ENCODE peak calls at places on chromosomes 6 and 20, in six cellular contexts. U is cardiac muscle cell; W is CD4-positive, CD25-positive, alpha-beta regulatory T cell; P is neural progenitor cell; M is CD8-positive, alpha-beta T cell; A is thoracic aorta. R is an unnamed sample. For H3K9me3, the result is how much of the 10 kb centered on the place peaks cover.

GRCh38 chr6:117483645-117484016 is 1.2 kb downstream of the DCBLD1 start:
- DNase-seq in A (no peak), P (no peak), W (no peak), M (no peak), U (peak), R (no peak)

GRCh38 chr6:41647061-41647511 is 8.8 kb downstream of the MDFI start:
- DNase-seq in W (no peak), U (no peak), A (no peak), M (no peak), P (no peak), R (no peak)

GRCh38 chr20:54220722-54221121 is 12.8 kb downstream of the PFDN4 start:
- DNase-seq in A (no peak), M (no peak), U (no peak), W (no peak), P (no peak), R (no peak)

GRCh38 chr20:34980543-34981213 is 25.0 kb downstream of the MYH7B start:
- DNase-seq in W (no peak), M (no peak), U (no peak), P (peak), A (no peak), R (no peak)

GRCh38 chr20:60921021-60921622 is 330.9 kb upstream of the CDH4 start:
- DNase-seq in P (peak), A (no peak), M (no peak), U (peak), W (no peak), R (no peak)

GRCh38 chr6:165487347-165487746 is 175.7 kb downstream of the PDE10A start:
- DNase-seq in W (no peak), M (no peak), A (no peak), U (no peak), P (no peak), R (no peak)

GRCh38 chr6:142692942-142693341 is 252.0 kb downstream of the HIVEP2 start:
- DNase-seq in M (peak), P (peak), A (peak), W (peak), U (peak), R (peak)

GRCh38 chr6:88359530-88360202 is 193.5 kb upstream of the CNR1 start:
- DNase-seq in U (no peak), W (no peak), A (no peak), M (no peak), P (peak), R (no peak)

GRCh38 chr6:15355683-15356099 is 109.8 kb downstream of the JARID2 start:
- DNase-seq in A (no peak), P (no peak), W (no peak), M (no peak), U (peak), R (no peak)

GRCh38 chr6:139271056-139271455 is 20.7 kb downstream of the TXLNB start:
- DNase-seq in P (no peak), U (no peak), A (no peak), M (no peak), W (no peak), R (no peak)

GRCh38 chr20:36745234-36745926 is 510 bp downstream of the NDRG3 start:
- DNase-seq in U (peak), W (no peak), A (no peak), P (peak), M (no peak), R (no peak)

GRCh38 chr6:167798453-167798852 is 28.3 kb upstream of the AFDN start:
- DNase-seq in W (no peak), A (no peak), U (no peak), M (no peak), P (no peak), R (no peak)

DNA sequence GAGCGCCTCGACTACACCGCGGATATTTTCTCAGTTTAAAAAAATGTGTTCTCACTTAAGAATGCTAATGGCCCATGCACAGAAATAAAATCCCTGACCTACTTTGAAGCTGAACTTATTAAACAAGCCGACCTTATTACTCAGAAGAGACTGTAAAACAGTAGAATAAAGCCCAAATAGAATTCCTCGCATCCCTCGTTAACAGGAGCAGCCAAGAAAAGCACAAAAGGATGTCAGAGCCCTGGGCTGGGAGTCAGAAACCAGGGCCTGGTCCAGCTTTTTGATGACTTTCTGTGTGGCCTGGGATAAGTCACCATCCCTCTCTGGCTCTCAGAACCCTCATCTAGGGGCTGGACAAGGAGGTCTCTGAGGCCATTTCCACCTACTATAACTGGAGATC is 489.3 kb downstream of the PTPRT start:
- DNase-seq in P (no peak), M (no peak), W (no peak), U (no peak), A (no peak), R (no peak)
- H3K9me3 ChIP-seq in P (under half), M (under half), W (under half), U (under half), A (under half), R (under half)

DNA sequence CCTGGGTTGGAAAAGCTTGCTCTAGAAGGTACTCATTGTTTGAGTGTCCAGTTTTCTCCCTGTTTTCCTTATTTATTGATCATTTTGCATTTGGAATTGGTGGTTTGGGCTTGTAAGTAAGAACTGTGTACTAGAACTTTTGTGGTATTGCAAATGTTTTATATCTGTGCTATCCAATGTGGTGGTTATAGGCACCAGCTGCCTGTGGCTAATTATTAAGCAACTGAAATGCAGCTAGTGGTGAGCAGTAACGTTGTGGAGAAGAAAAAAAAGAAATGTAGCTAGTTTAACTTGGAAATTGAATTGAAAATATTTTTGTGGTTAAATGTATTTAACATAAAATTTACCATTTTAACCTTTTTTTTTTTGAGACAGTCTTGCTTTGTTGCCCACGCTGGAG is 50.7 kb upstream of the MAPK13 start:
- DNase-seq in U (no peak), P (no peak), W (no peak), M (no peak), A (no peak), R (no peak)
- H3K9me3 ChIP-seq in U (under half), P (under half), W (under half), M (under half), A (under half), R (under half)

DNA sequence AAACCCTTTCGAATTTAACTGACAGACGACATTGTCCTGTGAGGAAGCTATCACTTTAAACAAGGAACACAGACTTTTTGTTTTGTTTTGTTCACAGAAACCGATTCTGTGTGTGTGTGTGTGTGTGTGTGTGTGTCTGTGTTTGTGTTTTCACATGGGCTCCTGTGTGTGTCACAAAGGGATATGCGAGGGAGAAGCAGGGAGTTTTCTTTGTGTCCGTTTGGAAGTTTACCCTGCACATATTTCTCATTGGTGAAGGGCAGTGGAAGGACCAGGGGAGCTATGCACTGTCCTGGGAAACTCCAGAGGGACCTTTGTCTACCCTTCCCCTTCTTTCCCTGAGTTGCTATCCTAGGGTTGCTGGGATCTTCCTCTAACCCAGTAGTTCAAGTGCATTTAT is 17.7 kb downstream of the POM121L2 start:
- DNase-seq in M (no peak), P (peak), U (no peak), W (no peak), A (no peak), R (no peak)
- H3K9me3 ChIP-seq in M (under half), P (under half), U (under half), W (under half), A (under half), R (under half)

GRCh38 chr20:15965165-15965564 is 608.1 kb downstream of the KIF16B start:
- DNase-seq in A (no peak), W (no peak), P (no peak), M (no peak), U (no peak), R (no peak)
- H3K9me3 ChIP-seq in A (under half), W (under half), P (under half), M (under half), U (under half), R (under half)

DNA sequence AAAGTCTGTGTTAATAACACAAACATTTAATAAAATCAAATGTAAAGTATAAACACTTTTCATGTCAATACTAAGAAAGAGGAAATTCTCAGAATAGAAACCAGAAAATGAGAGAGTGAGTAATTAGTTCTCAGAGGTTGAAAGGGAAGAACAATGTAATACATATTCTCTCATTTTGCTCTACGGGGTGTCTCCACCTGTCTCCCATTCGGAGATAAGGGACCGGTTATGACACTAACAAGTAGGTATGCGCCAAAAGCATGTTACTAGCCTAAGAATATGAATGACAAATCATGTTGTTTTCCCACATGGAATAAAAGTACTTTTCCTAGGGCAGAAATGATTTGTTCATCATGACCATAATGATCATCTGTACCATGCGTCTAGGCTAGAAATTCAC is 35.6 kb upstream of the PRELID3B start:
- DNase-seq in M (no peak), U (no peak), A (no peak), W (no peak), P (no peak), R (no peak)
- H3K9me3 ChIP-seq in M (under half), U (under half), A (under half), W (under half), P (under half), R (under half)

GRCh38 chr6:22752522-22752921 is 183.2 kb downstream of the HDGFL1 start:
- DNase-seq in A (no peak), P (no peak), W (no peak), M (no peak), U (no peak), R (no peak)

GRCh38 chr6:22748681-22749080 is 179.3 kb downstream of the HDGFL1 start:
- DNase-seq in M (no peak), P (no peak), U (no peak), W (no peak), A (no peak), R (no peak)

GRCh38 chr6:22747576-22747975 is 178.2 kb downstream of the HDGFL1 start:
- DNase-seq in W (no peak), M (no peak), P (no peak), U (no peak), A (no peak), R (no peak)
- H3K9me3 ChIP-seq in W (under half), M (under half), P (under half), U (under half), A (under half), R (under half)

GRCh38 chr6:44642345-44642744 is 254.8 kb downstream of the CDC5L start:
- DNase-seq in P (no peak), W (no peak), A (no peak), M (no peak), U (no peak), R (no peak)
- H3K9me3 ChIP-seq in P (under half), W (under half), A (under half), M (under half), U (under half), R (under half)

DNA sequence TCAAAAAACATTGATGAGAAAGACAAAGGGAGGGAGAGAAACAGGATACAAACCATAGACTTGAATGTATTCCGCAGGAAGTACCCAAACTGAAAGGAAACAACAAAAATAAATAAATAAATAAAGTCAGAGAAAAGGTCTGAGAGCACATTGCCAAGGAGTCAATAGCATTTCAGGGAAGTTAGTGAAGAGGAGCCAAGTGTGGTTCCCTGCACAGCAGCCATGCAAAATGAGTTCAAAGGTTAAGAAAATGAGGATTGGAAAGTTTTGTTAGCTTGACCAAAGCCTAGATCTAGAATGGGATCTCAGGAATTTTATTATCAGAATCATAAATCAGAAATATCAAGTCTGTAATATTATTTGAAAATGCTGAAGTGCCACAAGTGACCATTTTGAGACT is 700.0 kb downstream of the MAFB start:
- DNase-seq in P (no peak), A (no peak), U (no peak), W (no peak), M (no peak), R (no peak)
- H3K9me3 ChIP-seq in P (under half), A (under half), U (under half), W (under half), M (under half), R (under half)

R was measured in T-helper 17 cell.